ENCODE peak calls at places on chromosome 22, in five cellular contexts. F, W, T, M and D are unnamed samples.
A peak's percentile ranks its signal among the peaks of the same experiment; 100 is the strongest.

GRCh38 chr22:27540247-27540646 is 261.3 kb downstream of the MN1 start:
- DNase-seq in F (no peak), W (no peak), T (no peak), M (no peak), D (no peak)

GRCh38 chr22:35587896-35588295 is 29.2 kb downstream of the MB start:
- DNase-seq in F (no peak), W (no peak), T (no peak), M (no peak), D (no peak)

GRCh38 chr22:44279059-44279340 is 33.8 kb downstream of the SHISAL1 start:
- DNase-seq in F (no peak), W (no peak), T (no peak), M (no peak), D (no peak)

GRCh38 chr22:38027487-38027886 is 29.7 kb upstream of the PICK1 start:
- DNase-seq in F (no peak), W (no peak), T (no peak), M (no peak), D (no peak)

GRCh38 chr22:39297490-39298193 is 21.8 kb downstream of the RPL3 start:
- DNase-seq in F (no peak), W (no peak), T (no peak), M (no peak), D (no peak)

GRCh38 chr22:27317961-27318360 is 483.6 kb downstream of the MN1 start:
- DNase-seq in F (no peak), W (no peak), T (peak; percentile 39), M (no peak), D (no peak)

GRCh38 chr22:48754611-48755331 is 1072.9 kb downstream of the BRD1 start:
- DNase-seq in F (no peak), W (no peak), T (no peak), M (no peak), D (peak; percentile 54)

GRCh38 chr22:29152381-29153138 is 53.1 kb upstream of the EMID1 start:
- DNase-seq in F (no peak), W (no peak), T (no peak), M (no peak), D (no peak)

GRCh38 chr22:49305215-49305965 is 522.3 kb downstream of the BRD1 start:
- DNase-seq in F (peak; percentile 34), W (peak; percentile 27), T (no peak), M (peak; percentile 48), D (peak; percentile 69)

GRCh38 chr22:44201556-44202129 is 20.9 kb downstream of the PARVG start:
- DNase-seq in F (no peak), W (no peak), T (no peak), M (no peak), D (no peak)

GRCh38 chr22:37229805-37230672 is 14.0 kb downstream of the RAC2 start:
- DNase-seq in F (peak; percentile 85), W (peak; percentile 91), T (peak; percentile 73), M (peak; percentile 84), D (peak; percentile 96)

GRCh38 chr22:44583076-44583760 is 85.2 kb upstream of the RTL6 start:
- DNase-seq in F (no peak), W (no peak), T (peak; percentile 12), M (no peak), D (peak; percentile 51)